ENCODE peak calls at places on chromosomes 13 and 19, in ten cellular contexts. F is GM20000; D is endodermal cell; K is coronary artery; G is omental fat pad; Z is cardiac muscle cell; S is activated CD8-positive, alpha-beta T cell treated with anti-CD3 and anti-CD28 coated beads for 36 hours; Q is choroid plexus epithelial cell; A is A549; E is mammary epithelial cell. O is an unnamed sample.

GRCh38 chr13:80312967-80313366 is 28.0 kb downstream of the SPRY2 start:
- DNase-seq in G (no peak), K (no peak), Z (no peak), S (no peak), D (no peak), F (no peak), A (no peak), E (no peak), Q (peak; percentile 48), O (no peak)

GRCh38 chr19:9362905-9363304 is at the start of gene ZNF177:
- DNase-seq in A (no peak), Z (peak; percentile 8), Q (peak; percentile 4), E (no peak), S (peak; percentile 13), D (no peak), G (no peak), K (no peak), F (no peak), O (no peak)

GRCh38 chr13:51107996-51108395 is 3.1 kb downstream of the C13orf42 start:
- DNase-seq in E (no peak), Q (no peak), S (no peak), A (no peak), F (no peak), Z (no peak), G (no peak), D (peak; percentile 36), K (no peak), O (no peak)

GRCh38 chr13:21979156-21979819 is 308.4 kb downstream of the FGF9 start:
- DNase-seq in F (no peak), D (no peak), Q (no peak), A (no peak), Z (no peak), E (no peak), S (no peak), K (no peak), G (no peak), O (peak; percentile 15)

GRCh38 chr19:47819841-47820244 is 1.9 kb upstream of the CRX start:
- DNase-seq in S (no peak), K (no peak), A (no peak), Q (no peak), D (peak; percentile 92), Z (no peak), E (no peak), F (no peak), G (no peak), O (no peak)

GRCh38 chr13:113591750-113592149 is 7.2 kb downstream of the TFDP1 start:
- DNase-seq in S (no peak), Z (no peak), K (no peak), E (no peak), A (no peak), G (no peak), Q (no peak), D (peak; percentile 11), F (no peak), O (no peak)

GRCh38 chr19:34224996-34225658 is 29.2 kb upstream of the GARRE1 start:
- DNase-seq in Z (peak; percentile 45), K (no peak), G (no peak), E (peak; percentile 36), A (no peak), F (no peak), D (peak; percentile 60), Q (peak; percentile 63), S (no peak), O (peak; percentile 69)

GRCh38 chr13:98532254-98532653 is 44.7 kb downstream of the STK24 start:
- DNase-seq in Z (no peak), K (no peak), D (no peak), G (no peak), E (no peak), S (no peak), A (no peak), Q (no peak), F (no peak), O (no peak)

GRCh38 chr13:50577806-50578205 is 265.7 kb downstream of the DLEU7 start:
- DNase-seq in G (no peak), Q (no peak), Z (no peak), A (no peak), F (no peak), S (no peak), E (no peak), K (no peak), D (no peak), O (no peak)

GRCh38 chr13:37168151-37168550 is 62.7 kb upstream of the CSNK1A1L start:
- DNase-seq in F (no peak), Z (no peak), E (no peak), Q (peak; percentile 53), S (no peak), A (no peak), G (no peak), D (no peak), K (no peak), O (no peak)

GRCh38 chr13:75258159-75258782 is 223.7 kb downstream of the TBC1D4 start:
- DNase-seq in D (no peak), K (no peak), S (no peak), G (no peak), Z (peak; percentile 70), E (peak; percentile 50), F (no peak), Q (peak; percentile 81), A (peak; percentile 33), O (peak; percentile 52)

GRCh38 chr13:102799544-102800144 is 725 bp downstream of the BIVM start:
- DNase-seq in A (peak; percentile 25), K (peak; percentile 80), D (peak; percentile 73), Q (peak; percentile 21), G (no peak), S (peak; percentile 5), F (peak; percentile 58), E (peak; percentile 41), Z (no peak), O (peak; percentile 26)

GRCh38 chr19:15280048-15280725 is 47.9 kb upstream of the EPHX3 start:
- DNase-seq in E (no peak), A (no peak), D (no peak), Q (no peak), G (no peak), S (no peak), F (no peak), Z (no peak), K (peak; percentile 88), O (peak; percentile 90)

GRCh38 chr13:91946498-91947070 is 548.2 kb downstream of the GPC5 start:
- DNase-seq in Q (peak; percentile 62), Z (peak; percentile 49), F (peak; percentile 7), E (peak; percentile 0), D (no peak), A (peak; percentile 14), S (no peak), K (no peak), G (no peak), O (peak; percentile 0)

GRCh38 chr19:54561840-54562239 is 11.8 kb upstream of the LILRA2 start:
- DNase-seq in A (peak; percentile 45), G (no peak), D (no peak), Z (no peak), S (no peak), E (no peak), F (no peak), Q (no peak), K (no peak), O (no peak)
- TF ChIP-seq CTCF in A (no peak), G (no peak), D (no peak), Z (no peak), S (no peak), E (no peak), F (no peak), Q (no peak), K (no peak), O (no peak)

DNA sequence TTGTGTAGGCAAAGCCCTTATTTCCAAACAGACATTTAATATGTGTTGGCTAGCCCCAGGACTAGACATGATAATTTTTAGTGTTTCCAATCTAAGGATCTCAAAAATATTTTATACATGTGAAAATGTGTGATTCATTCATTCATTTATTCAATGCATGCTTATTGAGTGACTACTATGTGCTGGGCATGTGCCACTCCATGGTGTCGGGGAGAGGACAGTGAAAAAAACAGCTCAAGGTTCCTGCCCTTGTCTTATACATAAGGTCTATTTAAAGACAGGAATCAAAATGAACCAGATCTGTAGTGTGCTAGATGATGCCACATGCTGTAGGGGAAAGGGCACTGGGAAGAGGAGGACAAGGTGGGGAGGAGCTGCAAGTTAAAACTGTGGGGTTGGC is 36.5 kb downstream of the GJA3 start:
- DNase-seq in D (peak; percentile 5), K (peak; percentile 5), F (no peak), Z (no peak), G (no peak), S (no peak), E (no peak), A (no peak), Q (no peak), O (no peak)
- TF ChIP-seq CTCF in D (no peak), K (no peak), F (no peak), Z (no peak), G (no peak), S (no peak), E (no peak), A (no peak), Q (no peak), O (no peak)

GRCh38 chr19:56639217-56639616 is 3.7 kb upstream of the SMIM17 start:
- DNase-seq in G (no peak), A (no peak), S (no peak), Q (peak; percentile 26), E (no peak), Z (peak; percentile 8), D (no peak), F (no peak), K (no peak), O (peak; percentile 12)

GRCh38 chr19:56642711-56643459 is at the start of gene SMIM17:
- DNase-seq in Z (no peak), Q (no peak), A (no peak), G (no peak), E (no peak), K (no peak), F (no peak), D (no peak), S (no peak), O (no peak)

GRCh38 chr19:56633021-56633420 is 9.9 kb upstream of the SMIM17 start:
- DNase-seq in Q (no peak), G (no peak), A (no peak), K (no peak), D (no peak), S (no peak), F (no peak), E (no peak), Z (no peak), O (no peak)

GRCh38 chr19:56643460-56643763 is 453 bp downstream of the SMIM17 start:
- DNase-seq in G (no peak), K (no peak), F (no peak), Q (no peak), E (no peak), Z (no peak), S (no peak), A (no peak), D (no peak), O (no peak)

GRCh38 chr19:56637976-56638555 is 4.9 kb upstream of the SMIM17 start:
- DNase-seq in A (peak; percentile 62), E (peak; percentile 65), S (peak; percentile 78), Z (peak; percentile 80), D (peak; percentile 95), Q (peak; percentile 87), F (peak; percentile 51), K (no peak), G (peak; percentile 54), O (peak; percentile 78)
- TF ChIP-seq CTCF in A (no peak), E (no peak), S (no peak), Z (no peak), D (no peak), Q (no peak), F (no peak), K (no peak), G (no peak), O (no peak)

DNA sequence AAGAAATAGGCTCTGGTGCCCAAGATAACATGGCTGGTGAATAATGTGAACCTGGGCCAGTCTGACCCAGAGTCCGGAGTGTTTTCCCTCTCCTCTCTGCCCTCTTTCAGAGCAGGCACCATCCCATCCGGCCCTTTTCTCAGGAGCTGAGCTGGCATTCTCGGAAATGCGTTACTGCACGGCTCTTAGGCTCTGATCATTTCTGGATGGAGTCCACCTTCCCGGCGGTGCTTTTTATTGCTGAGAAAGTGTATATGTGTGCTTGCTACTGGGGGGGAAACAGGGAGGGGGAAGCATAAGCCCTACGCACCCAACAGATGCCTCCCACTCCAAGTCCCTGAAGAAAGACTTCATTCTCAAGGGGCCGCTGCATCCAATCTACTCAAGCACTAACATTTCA is 6.6 kb downstream of the CACNA1A start:
- DNase-seq in Q (no peak), D (no peak), G (no peak), F (no peak), Z (no peak), A (no peak), S (no peak), K (no peak), E (no peak), O (no peak)
- TF ChIP-seq CTCF in Q (no peak), D (no peak), G (no peak), F (no peak), Z (no peak), A (no peak), S (no peak), K (no peak), E (no peak), O (no peak)